ENCODE peak calls at places on chromosomes 7 and 10, in five cellular contexts. P, G, M, L and B are unnamed samples.

GRCh38 chr10:92110039-92110794 is 180.7 kb downstream of the CPEB3 start:
- DNase-seq in M (peak), G (no peak), L (no peak), P (no peak), B (no peak)

GRCh38 chr10:79068562-79069324 is at the start of gene ZMIZ1:
- DNase-seq in G (peak), M (peak), L (peak), P (peak), B (no peak)

GRCh38 chr10:108789911-108790310 is 1133.4 kb downstream of the XPNPEP1 start:
- DNase-seq in L (no peak), M (no peak), G (no peak), P (no peak), B (peak)

GRCh38 chr10:75379234-75379724 is 22.3 kb downstream of the ZNF503 start:
- DNase-seq in L (no peak), M (no peak), P (no peak), G (no peak), B (no peak)

GRCh38 chr7:23260371-23260770 is 13.8 kb downstream of the GPNMB start:
- DNase-seq in M (no peak), G (no peak), P (no peak), L (no peak), B (no peak)

GRCh38 chr10:103413540-103413939 is 17.1 kb downstream of the PDCD11 start:
- DNase-seq in M (no peak), P (no peak), L (no peak), G (no peak), B (no peak)

GRCh38 chr7:28815928-28816373 is 142.2 kb downstream of the TRIL start:
- DNase-seq in G (no peak), P (no peak), L (no peak), M (no peak), B (no peak)

GRCh38 chr10:47381427-47382379 is 2.4 kb downstream of the ZNF488 start:
- DNase-seq in P (no peak), L (no peak), M (no peak), G (peak), B (no peak)

GRCh38 chr7:107506683-107507339 is 37.0 kb downstream of the GPR22 start:
- DNase-seq in G (no peak), L (peak), M (no peak), P (peak), B (no peak)

GRCh38 chr10:112907893-112908292 is 42.2 kb upstream of the TCF7L2 start:
- DNase-seq in L (peak), G (no peak), M (no peak), P (no peak), B (no peak)

GRCh38 chr7:130071701-130072622 is 1.6 kb downstream of the KLHDC10 start:
- DNase-seq in G (peak), M (peak), P (no peak), L (peak), B (peak)

GRCh38 chr10:21860718-21861117 is 142.8 kb downstream of the DNAJC1 start:
- DNase-seq in L (no peak), P (no peak), G (no peak), M (no peak), B (peak)

GRCh38 chr7:80151274-80151665 is 16.6 kb downstream of the GNAI1 start:
- DNase-seq in P (no peak), L (no peak), G (no peak), M (no peak), B (no peak)

GRCh38 chr10:70293169-70293813 is 9.5 kb upstream of the NPFFR1 start:
- DNase-seq in L (no peak), P (no peak), M (no peak), G (no peak), B (peak)

DNA sequence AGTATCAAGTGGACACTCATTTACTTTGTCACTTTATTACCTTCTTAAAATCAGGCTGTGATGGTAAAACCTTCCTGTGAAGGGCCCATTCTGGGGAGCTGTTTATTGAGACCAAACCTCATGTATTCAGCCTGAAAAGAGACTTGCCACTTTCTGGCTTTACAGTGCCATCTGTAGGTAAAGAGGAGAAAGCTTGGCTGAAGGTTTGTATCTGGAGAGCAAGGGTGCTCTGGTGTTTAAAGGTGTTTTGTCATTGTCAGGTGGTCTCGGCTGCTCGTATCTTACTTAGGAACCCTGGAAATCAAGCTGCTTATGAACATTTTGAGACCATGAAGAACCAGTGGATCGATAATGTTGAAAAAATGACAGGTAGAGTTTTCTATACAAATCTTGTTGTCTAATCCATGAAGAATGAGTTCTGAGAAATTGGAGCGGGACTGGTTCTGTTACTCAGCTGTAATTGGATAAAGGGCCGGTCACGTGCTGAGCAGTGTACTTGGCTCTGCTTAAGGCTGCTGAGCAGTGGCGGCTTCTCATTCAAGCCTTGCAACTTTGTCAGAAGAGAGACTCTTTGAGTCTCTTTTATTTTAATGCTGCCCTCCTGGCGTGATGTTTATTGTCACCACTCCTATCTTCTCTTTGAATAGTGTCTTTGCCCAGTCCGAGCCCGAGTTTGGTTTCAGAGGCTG is 46.9 kb downstream of the AP3M1 start:
- DNase-seq in G (peak), L (peak), P (no peak), M (peak), B (no peak)
- TF ChIP-seq CTCF in G (peak), L (peak), P (peak), M (peak), B (peak)

GRCh38 chr7:75662579-75663301 is 76.0 kb downstream of the HIP1 start:
- DNase-seq in P (no peak), L (no peak), M (no peak), G (no peak), B (no peak)
- H3K4me3 ChIP-seq in P (no peak), L (no peak), M (no peak), G (no peak), B (no peak)

DNA sequence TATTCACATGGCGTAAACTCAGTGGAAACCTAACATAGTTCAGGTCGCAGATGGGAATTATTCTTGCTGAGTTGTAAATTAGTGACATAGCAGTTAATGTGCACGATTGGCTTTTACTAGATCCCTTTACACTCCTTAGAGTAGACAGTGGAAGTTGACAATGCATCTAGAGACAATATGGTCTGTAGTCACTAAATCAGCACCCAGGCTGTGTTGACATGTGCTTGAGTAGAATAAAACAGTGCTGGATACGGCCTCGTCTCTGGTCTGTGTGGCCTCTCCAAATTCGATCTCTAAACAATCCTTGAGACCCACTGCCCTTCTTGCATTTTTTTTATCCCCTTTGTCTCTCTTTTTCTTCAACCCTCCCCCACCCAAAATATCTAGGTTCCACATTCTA is 615.7 kb downstream of the SORCS1 start:
- DNase-seq in L (no peak), M (no peak), P (no peak), G (no peak), B (no peak)
- TF ChIP-seq CTCF in L (no peak), M (no peak), P (no peak), G (no peak), B (no peak)

GRCh38 chr7:128954830-128955797 is 17.4 kb downstream of the IRF5 start:
- DNase-seq in L (no peak), G (peak), P (no peak), M (peak), B (no peak)
- H3K4me3 ChIP-seq in L (no peak), G (no peak), P (no peak), M (no peak), B (no peak)

GRCh38 chr7:146123715-146124114 is 7.1 kb downstream of the CNTNAP2 start:
- DNase-seq in L (no peak), P (no peak), M (no peak), G (no peak), B (no peak)

GRCh38 chr7:146131701-146132100 is 15.1 kb downstream of the CNTNAP2 start:
- DNase-seq in L (no peak), G (no peak), M (no peak), P (no peak), B (no peak)

GRCh38 chr7:146129997-146130396 is 13.4 kb downstream of the CNTNAP2 start:
- DNase-seq in L (no peak), M (no peak), P (no peak), G (no peak), B (no peak)

GRCh38 chr7:146126767-146127509 is 10.3 kb downstream of the CNTNAP2 start:
- DNase-seq in G (no peak), P (no peak), M (no peak), L (no peak), B (no peak)

DNA sequence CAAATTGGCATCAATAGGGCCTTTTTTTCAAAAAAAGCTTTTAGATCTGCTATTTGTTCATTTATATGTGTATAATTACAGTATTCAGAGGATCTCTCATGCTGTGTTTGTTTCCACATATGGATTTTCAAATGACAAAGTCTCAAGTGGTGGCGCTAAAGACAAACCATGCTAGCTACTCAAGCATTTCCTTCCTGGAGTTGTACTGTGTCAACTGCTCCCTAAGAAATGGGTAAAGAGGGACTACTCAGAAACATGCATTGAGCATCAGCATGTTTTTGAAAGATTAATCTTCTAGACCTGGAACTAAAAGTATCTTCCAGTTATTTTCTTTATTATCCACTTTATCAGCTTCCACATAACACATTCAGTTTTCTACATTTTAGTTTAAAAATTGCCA is 12.7 kb downstream of the CNTNAP2 start:
- DNase-seq in G (no peak), M (no peak), P (no peak), L (no peak), B (no peak)
- TF ChIP-seq CTCF in G (peak), M (no peak), P (no peak), L (no peak), B (no peak)

GRCh38 chr10:62054825-62055224 is 153.3 kb downstream of the ARID5B start:
- DNase-seq in M (no peak), G (no peak), P (no peak), L (no peak), B (no peak)

GRCh38 chr10:62052276-62052675 is 150.8 kb downstream of the ARID5B start:
- DNase-seq in L (no peak), G (no peak), M (no peak), P (no peak), B (no peak)

GRCh38 chr10:62053860-62054259 is 152.4 kb downstream of the ARID5B start:
- DNase-seq in G (no peak), L (no peak), M (no peak), P (no peak), B (no peak)

GRCh38 chr10:62056219-62056618 is 154.7 kb downstream of the ARID5B start:
- DNase-seq in G (no peak), P (no peak), L (no peak), M (no peak), B (no peak)

GRCh38 chr10:62054408-62054807 is 152.9 kb downstream of the ARID5B start:
- DNase-seq in G (no peak), P (no peak), L (no peak), M (no peak), B (no peak)
- H3K4me3 ChIP-seq in G (no peak), P (no peak), L (no peak), M (no peak), B (no peak)